ENCODE peak calls at places on chromosomes 3 and 15, in eight cellular contexts. L is breast epithelium; R is neuronal stem cell; M is CD8-positive, alpha-beta T cell; Y is psoas muscle; D is DND-41; V is adrenal gland; S is Panc1. O is an unnamed sample. For H3K27me3, the result is how much of the 10 kb centered on the place peaks cover.

GRCh38 chr3:142853270-142854163 is 35.4 kb downstream of the PCOLCE2 start:
- DNase-seq in Y (peak), S (no peak), L (no peak), V (peak), R (no peak), D (no peak), M (no peak), O (no peak)

GRCh38 chr3:53170325-53171108 is 9.5 kb downstream of the PRKCD start:
- DNase-seq in Y (no peak), D (peak), S (no peak), L (no peak), V (no peak), R (no peak), M (no peak), O (no peak)

GRCh38 chr3:51718547-51719412 is 11.9 kb downstream of the GRM2 start:
- DNase-seq in M (peak), R (peak), Y (peak), S (peak), L (no peak), V (peak), D (peak), O (no peak)

GRCh38 chr3:166291510-166291909 is 454.3 kb upstream of the BCHE start:
- DNase-seq in M (no peak), D (no peak), L (no peak), V (no peak), R (no peak), Y (no peak), S (no peak), O (no peak)

GRCh38 chr3:52682016-52682415 is 3.7 kb downstream of the PBRM1 start:
- DNase-seq in L (no peak), M (no peak), D (no peak), V (peak), S (no peak), Y (no peak), R (no peak), O (no peak)

GRCh38 chr3:195171093-195171873 is 99.7 kb downstream of the XXYLT1 start:
- DNase-seq in D (no peak), S (no peak), M (no peak), L (no peak), Y (no peak), V (no peak), R (no peak), O (no peak)

GRCh38 chr15:93378547-93378946 is 289.5 kb upstream of the RGMA start:
- DNase-seq in D (no peak), Y (no peak), M (no peak), R (no peak), S (no peak), L (no peak), V (no peak), O (no peak)

GRCh38 chr15:35184646-35185045 is 99.6 kb upstream of the NANOGP8 start:
- DNase-seq in L (no peak), M (no peak), S (no peak), Y (no peak), V (no peak), D (no peak), R (no peak), O (no peak)

GRCh38 chr3:25547928-25548327 is 116.8 kb downstream of the TOP2B start:
- DNase-seq in M (no peak), D (no peak), L (no peak), S (no peak), R (no peak), V (no peak), Y (no peak), O (no peak)

GRCh38 chr3:114902691-114903101 is 244.4 kb downstream of the ZBTB20 start:
- DNase-seq in L (no peak), D (no peak), S (no peak), R (peak), V (no peak), M (no peak), Y (no peak), O (no peak)

GRCh38 chr3:149494759-149495580 is 20.5 kb downstream of the TM4SF4 start:
- DNase-seq in Y (no peak), S (no peak), V (no peak), R (no peak), L (no peak), D (no peak), M (no peak), O (no peak)

GRCh38 chr3:25849641-25850040 is 59.8 kb downstream of the OXSM start:
- DNase-seq in L (no peak), M (no peak), D (no peak), S (no peak), Y (no peak), V (no peak), R (no peak), O (no peak)

GRCh38 chr15:45164914-45165313 is 22.9 kb downstream of the SHF start:
- DNase-seq in L (no peak), Y (no peak), D (no peak), M (no peak), R (no peak), S (no peak), V (no peak), O (no peak)

GRCh38 chr3:46971742-46972141 is 4.8 kb downstream of the CCDC12 start:
- DNase-seq in D (no peak), Y (no peak), M (peak), L (no peak), S (no peak), R (no peak), V (no peak), O (no peak)

DNA sequence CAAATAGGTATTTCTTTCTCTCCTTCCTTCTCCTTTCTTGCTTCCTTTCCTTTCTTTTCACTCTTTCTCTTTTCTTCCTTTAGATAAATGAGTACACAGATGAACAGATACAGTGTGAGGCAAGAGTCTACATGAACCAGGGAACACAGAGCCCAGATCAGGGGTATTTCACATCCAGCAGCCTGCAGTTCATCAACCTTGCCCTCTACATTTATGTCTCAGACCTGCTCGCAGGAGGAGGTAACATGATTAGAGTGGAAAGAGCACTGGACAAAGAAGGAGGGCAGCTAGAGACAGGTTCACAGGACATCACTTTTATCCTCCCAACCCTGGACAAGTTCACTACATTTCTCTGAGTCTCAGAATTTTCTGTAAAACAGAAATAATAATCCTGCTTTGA is 773.1 kb downstream of the NTRK3 start:
- DNase-seq in Y (no peak), D (no peak), S (no peak), L (no peak), M (no peak), V (no peak), R (no peak), O (no peak)
- H3K27ac ChIP-seq in Y (no peak), D (no peak), S (no peak), L (no peak), M (no peak), V (no peak), R (no peak), O (no peak)

DNA sequence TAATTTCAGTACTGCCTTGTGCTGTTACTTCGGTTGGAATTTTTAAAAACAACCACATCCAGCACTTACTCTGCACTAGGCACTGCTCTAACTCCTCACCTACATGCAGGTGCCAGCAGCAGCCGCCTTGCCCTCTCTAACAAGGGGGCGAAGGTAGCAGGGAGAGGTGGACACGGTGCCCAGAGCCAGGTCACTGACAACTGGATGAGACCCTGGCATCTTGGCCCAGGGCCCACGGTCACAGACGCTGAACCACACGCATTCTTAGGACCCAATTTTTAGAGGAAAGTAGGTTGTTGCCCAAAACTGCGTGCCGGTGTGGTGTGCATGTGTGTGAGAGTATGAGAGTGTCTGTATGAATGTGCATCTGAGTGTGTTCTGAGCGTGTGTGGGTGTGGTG is 63.4 kb upstream of the GATA2 start:
- DNase-seq in L (no peak), S (no peak), M (no peak), R (no peak), D (no peak), Y (no peak), V (no peak), O (no peak)
- H3K27me3 ChIP-seq in L (under half), S (under half), M (under half), R (under half), D (under half), Y (under half), V (under half), O (under half)

GRCh38 chr3:66401578-66402382 is 99.0 kb downstream of the LRIG1 start:
- DNase-seq in V (no peak), S (no peak), M (no peak), D (no peak), L (no peak), R (no peak), Y (no peak), O (no peak)

GRCh38 chr3:66399529-66400232 is 101.1 kb downstream of the LRIG1 start:
- DNase-seq in M (no peak), D (no peak), R (no peak), S (no peak), L (no peak), Y (no peak), V (no peak), O (no peak)

GRCh38 chr3:66402596-66403267 is 98.1 kb downstream of the LRIG1 start:
- DNase-seq in R (no peak), V (no peak), D (no peak), Y (no peak), M (no peak), S (no peak), L (peak), O (no peak)

GRCh38 chr3:66400381-66401156 is 100.3 kb downstream of the LRIG1 start:
- DNase-seq in V (no peak), M (no peak), L (no peak), D (no peak), Y (no peak), S (no peak), R (peak), O (no peak)

GRCh38 chr3:66401157-66401550 is 99.7 kb downstream of the LRIG1 start:
- DNase-seq in S (no peak), M (no peak), L (no peak), V (no peak), D (no peak), Y (no peak), R (no peak), O (no peak)
- H3K27ac ChIP-seq in S (no peak), M (no peak), L (peak), V (no peak), D (no peak), Y (peak), R (peak), O (no peak)

GRCh38 chr3:122307987-122308386 is 17.1 kb upstream of the CSTA start:
- DNase-seq in D (no peak), M (no peak), Y (no peak), S (no peak), V (no peak), L (no peak), R (no peak), O (no peak)

GRCh38 chr3:122310361-122310760 is 14.7 kb upstream of the CSTA start:
- DNase-seq in R (no peak), Y (no peak), S (no peak), M (no peak), V (no peak), L (no peak), D (no peak), O (no peak)

GRCh38 chr3:122307288-122307687 is 17.8 kb upstream of the CSTA start:
- DNase-seq in R (no peak), D (no peak), M (no peak), V (no peak), Y (no peak), L (no peak), S (no peak), O (no peak)

GRCh38 chr3:122305818-122306621 is 19.0 kb upstream of the CSTA start:
- DNase-seq in S (peak), D (no peak), M (no peak), L (no peak), V (peak), Y (no peak), R (no peak), O (no peak)

DNA sequence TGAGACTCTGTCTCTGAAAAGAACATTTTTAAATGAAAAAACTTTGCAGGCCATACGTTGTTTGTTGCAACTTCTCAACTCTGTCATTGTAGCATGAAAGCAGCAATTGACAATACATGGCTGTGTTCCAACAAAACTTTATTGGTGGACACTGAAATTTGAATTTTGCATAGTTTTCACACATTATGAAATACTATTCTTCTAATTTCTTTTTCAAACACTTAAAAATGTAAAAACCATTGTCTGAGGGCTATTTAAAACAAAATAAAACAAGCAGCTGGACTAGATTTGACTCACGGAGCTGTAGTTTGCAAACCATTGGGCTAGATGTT is 18.5 kb upstream of the CSTA start:
- DNase-seq in M (no peak), L (no peak), V (no peak), S (no peak), Y (no peak), R (no peak), D (no peak), O (no peak)
- H3K27me3 ChIP-seq in M (under half), L (under half), V (under half), S (under half), Y (under half), R (under half), D (under half), O (under half)

GRCh38 chr3:182959474-182960350 is 20.6 kb downstream of the DCUN1D1 start:
- DNase-seq in R (peak), L (no peak), Y (no peak), D (no peak), V (no peak), S (no peak), M (no peak), O (no peak)
- H3K27ac ChIP-seq in R (peak), L (no peak), Y (peak), D (no peak), V (no peak), S (no peak), M (no peak), O (no peak)

DNA sequence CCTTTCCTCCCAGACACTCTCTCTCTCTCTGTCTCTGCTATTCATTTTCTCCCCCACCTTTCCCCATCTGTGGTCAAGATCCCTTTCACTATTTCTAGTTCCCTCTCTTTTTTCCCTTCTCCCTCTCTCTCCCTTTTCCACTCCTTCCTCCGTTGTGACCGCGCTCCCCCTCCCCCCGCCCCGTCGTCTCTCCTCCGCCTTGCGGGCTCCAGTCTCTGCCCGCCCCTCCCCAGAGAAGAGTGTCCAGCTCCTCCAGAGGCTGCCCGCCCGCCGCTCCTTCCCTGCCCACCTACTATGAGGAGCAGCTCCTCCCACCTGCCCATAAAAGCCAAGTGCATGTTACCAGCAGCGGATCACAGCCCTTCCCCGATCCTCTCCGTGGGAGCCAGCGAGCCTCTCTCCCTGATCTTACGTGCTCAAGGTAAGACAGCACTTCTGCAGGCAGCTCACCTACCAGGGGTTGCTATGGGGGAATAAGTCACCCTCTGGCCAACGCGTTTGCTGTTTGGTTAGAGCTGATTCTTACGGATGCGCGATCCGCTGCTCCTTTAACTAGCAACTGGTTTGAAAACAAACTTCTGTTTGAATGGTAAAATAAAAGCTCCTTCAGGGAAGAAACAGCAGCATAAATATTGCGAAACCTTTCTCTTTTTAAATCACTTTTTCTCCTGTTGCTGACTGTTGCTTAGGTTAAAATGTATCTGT is at the start of gene COL8A1:
- DNase-seq in Y (peak), L (peak), S (no peak), D (no peak), V (peak), R (peak), M (no peak), O (no peak)
- H3K27me3 ChIP-seq in Y (under half), L (under half), S (half or more), D (under half), V (under half), R (under half), M (under half), O (under half)